ENCODE peak calls at places on chromosomes 5 and 9, in ten cellular contexts. L is testis; W is pancreas; V is upper lobe of left lung; S is IMR-90; B is psoas muscle; X is HCT116; F is CD8-positive, alpha-beta T cell; Y is brain microvascular endothelial cell; I is PC-9. T is an unnamed sample.

GRCh38 chr9:98064623-98065392 is 8.3 kb downstream of the NANS start:
- DNase-seq in X (no peak), L (peak; percentile 53), S (no peak), V (no peak), Y (no peak), W (no peak), B (no peak), F (no peak), I (no peak), T (no peak)

GRCh38 chr9:35962126-35962906 is 4.4 kb upstream of the OR2S2 start:
- DNase-seq in W (no peak), L (no peak), I (no peak), F (no peak), V (peak; percentile 57), S (peak; percentile 85), B (no peak), Y (peak; percentile 37), X (no peak), T (peak; percentile 76)

GRCh38 chr9:126114409-126114760 is 212.2 kb upstream of the MVB12B start:
- DNase-seq in S (no peak), L (no peak), W (no peak), X (no peak), F (no peak), I (no peak), Y (no peak), V (no peak), B (peak; percentile 23), T (no peak)

GRCh38 chr5:120082316-120083068 is 381.6 kb upstream of the PRR16 start:
- DNase-seq in F (no peak), B (no peak), X (no peak), L (no peak), I (no peak), W (no peak), S (no peak), Y (no peak), V (no peak), T (no peak)

GRCh38 chr5:14528115-14528514 is 53.5 kb upstream of the OTULINL start:
- DNase-seq in W (no peak), F (no peak), Y (no peak), X (no peak), I (no peak), S (no peak), B (no peak), L (no peak), V (no peak), T (no peak)

GRCh38 chr5:181088289-181088688 is 42.7 kb downstream of the OR2V1 start:
- DNase-seq in X (peak; percentile 42), W (no peak), L (no peak), Y (no peak), V (no peak), B (no peak), S (no peak), F (no peak), I (no peak), T (peak; percentile 59)

GRCh38 chr5:42993516-42994284 is 46.4 kb downstream of the ANXA2R start:
- DNase-seq in L (no peak), I (no peak), B (peak; percentile 54), X (no peak), W (no peak), V (no peak), Y (peak; percentile 69), F (peak; percentile 64), S (peak; percentile 89), T (no peak)

GRCh38 chr5:6475626-6476312 is 27.1 kb downstream of the UBE2QL1 start:
- DNase-seq in F (no peak), L (peak; percentile 13), I (no peak), Y (no peak), S (no peak), B (no peak), X (no peak), V (no peak), W (no peak), T (peak; percentile 86)

GRCh38 chr5:171264842-171265241 is 44.2 kb upstream of the TLX3 start:
- DNase-seq in V (no peak), Y (no peak), F (no peak), S (no peak), B (no peak), X (no peak), W (no peak), I (no peak), L (no peak), T (no peak)

GRCh38 chr9:73143606-73144328 is 7.9 kb upstream of the ANXA1 start:
- DNase-seq in Y (peak; percentile 56), L (no peak), X (peak; percentile 68), I (peak; percentile 39), F (no peak), V (no peak), S (peak; percentile 88), W (no peak), B (no peak), T (peak; percentile 6)

GRCh38 chr9:69946800-69947437 is 96.7 kb upstream of the MAMDC2 start:
- DNase-seq in I (peak; percentile 34), X (peak; percentile 80), W (no peak), Y (peak; percentile 82), F (no peak), V (no peak), L (no peak), B (no peak), S (peak; percentile 94), T (no peak)

GRCh38 chr9:32864926-32865325 is 81.6 kb downstream of the TMEM215 start:
- DNase-seq in V (no peak), Y (no peak), W (no peak), B (no peak), X (no peak), L (no peak), S (no peak), F (no peak), I (no peak), T (no peak)

GRCh38 chr5:140725799-140726471 is 25.7 kb downstream of the ZMAT2 start:
- DNase-seq in W (peak; percentile 75), V (no peak), Y (peak; percentile 98), I (peak; percentile 87), X (peak; percentile 96), F (peak; percentile 57), B (peak; percentile 58), L (peak; percentile 51), S (peak; percentile 94), T (peak; percentile 71)

GRCh38 chr9:81574399-81574798 is 114.9 kb downstream of the TLE1 start:
- DNase-seq in Y (no peak), W (no peak), F (no peak), S (peak; percentile 73), I (no peak), L (no peak), B (no peak), V (no peak), X (no peak), T (no peak)

GRCh38 chr9:136091582-136092352 is 3.3 kb downstream of the NACC2 start:
- DNase-seq in L (no peak), F (no peak), B (peak; percentile 64), X (no peak), Y (no peak), I (no peak), S (peak; percentile 20), W (no peak), V (peak; percentile 60), T (peak; percentile 75)

GRCh38 chr9:78300209-78300608 is 3.3 kb downstream of the PSAT1 start:
- DNase-seq in F (no peak), Y (no peak), B (no peak), I (no peak), S (no peak), V (no peak), L (no peak), W (no peak), X (no peak), T (no peak)
- H3K4me3 ChIP-seq in F (no peak overlapping the region), Y (no peak overlapping the region), B (no peak overlapping the region), I (no peak overlapping the region), S (no peak overlapping the region), V (no peak overlapping the region), L (no peak overlapping the region), W (no peak overlapping the region), X (no peak overlapping the region), T (no peak overlapping the region)

GRCh38 chr5:104652271-104652861 is 1089.8 kb upstream of the NUDT12 start:
- DNase-seq in Y (no peak), X (no peak), V (no peak), L (no peak), F (no peak), W (no peak), I (peak; percentile 38), S (no peak), B (no peak), T (peak; percentile 19)
- H3K27me3 ChIP-seq in Y (no peaks in the 10 kb centered on the region), X (no peaks in the 10 kb centered on the region), V (no peaks in the 10 kb centered on the region), L (no peaks in the 10 kb centered on the region), F (no peaks in the 10 kb centered on the region), W (no peaks in the 10 kb centered on the region), I (no peaks in the 10 kb centered on the region), S (no peaks in the 10 kb centered on the region), B (no peaks in the 10 kb centered on the region), T (peaks cover 40% of the 10 kb centered on the region)

DNA sequence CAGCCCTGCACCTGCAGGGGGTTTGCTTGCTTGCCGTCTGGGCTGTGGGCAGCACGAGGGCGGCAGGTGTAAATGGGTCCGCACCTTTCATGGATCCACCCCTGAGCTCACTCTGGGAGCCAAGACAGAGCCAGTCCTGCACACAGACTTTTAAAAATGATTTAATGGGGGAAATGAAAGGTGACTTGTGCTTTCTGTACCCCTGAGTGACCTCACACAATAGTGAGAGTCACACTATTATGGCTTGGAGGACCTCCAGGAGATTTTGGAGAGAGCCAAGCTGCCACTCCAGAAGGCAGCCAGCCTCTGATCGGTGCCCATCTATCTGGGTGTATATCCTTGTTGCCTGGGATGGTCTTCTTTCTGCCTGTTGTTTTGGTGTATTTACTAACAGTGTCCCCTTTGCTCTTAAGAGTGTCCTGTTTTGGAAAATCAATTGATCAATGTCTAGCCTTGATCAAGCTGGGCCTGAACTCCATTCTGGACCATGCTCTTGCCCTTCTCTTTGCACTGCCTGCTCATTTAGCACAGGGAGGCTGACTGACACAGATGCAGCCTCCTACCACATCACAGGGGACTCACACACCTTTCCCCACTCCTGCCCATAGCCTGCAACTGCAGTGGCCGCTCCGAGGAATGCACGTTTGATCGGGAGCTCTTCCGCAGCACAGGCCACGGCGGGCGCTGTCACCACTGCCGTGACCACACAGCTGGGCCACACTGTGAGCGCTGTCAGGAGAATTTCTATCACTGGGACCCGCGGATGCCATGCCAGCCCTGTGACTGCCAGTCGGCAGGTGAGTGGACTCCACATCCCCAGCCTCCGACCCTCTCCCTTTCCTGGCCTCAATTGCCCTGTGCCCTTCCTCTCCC is 29.5 kb downstream of the LAMC3 start:
- DNase-seq in B (no peak), L (no peak), F (no peak), V (no peak), S (no peak), Y (no peak), I (no peak), W (no peak), X (no peak), T (no peak)
- H3K36me3 ChIP-seq in B (no peaks in the 10 kb centered on the region), L (no peaks in the 10 kb centered on the region), F (no peaks in the 10 kb centered on the region), V (no peaks in the 10 kb centered on the region), S (no peaks in the 10 kb centered on the region), Y (no peaks in the 10 kb centered on the region), I (no peaks in the 10 kb centered on the region), W (no peaks in the 10 kb centered on the region), X (no peaks in the 10 kb centered on the region), T (peaks cover 20% of the 10 kb centered on the region)

DNA sequence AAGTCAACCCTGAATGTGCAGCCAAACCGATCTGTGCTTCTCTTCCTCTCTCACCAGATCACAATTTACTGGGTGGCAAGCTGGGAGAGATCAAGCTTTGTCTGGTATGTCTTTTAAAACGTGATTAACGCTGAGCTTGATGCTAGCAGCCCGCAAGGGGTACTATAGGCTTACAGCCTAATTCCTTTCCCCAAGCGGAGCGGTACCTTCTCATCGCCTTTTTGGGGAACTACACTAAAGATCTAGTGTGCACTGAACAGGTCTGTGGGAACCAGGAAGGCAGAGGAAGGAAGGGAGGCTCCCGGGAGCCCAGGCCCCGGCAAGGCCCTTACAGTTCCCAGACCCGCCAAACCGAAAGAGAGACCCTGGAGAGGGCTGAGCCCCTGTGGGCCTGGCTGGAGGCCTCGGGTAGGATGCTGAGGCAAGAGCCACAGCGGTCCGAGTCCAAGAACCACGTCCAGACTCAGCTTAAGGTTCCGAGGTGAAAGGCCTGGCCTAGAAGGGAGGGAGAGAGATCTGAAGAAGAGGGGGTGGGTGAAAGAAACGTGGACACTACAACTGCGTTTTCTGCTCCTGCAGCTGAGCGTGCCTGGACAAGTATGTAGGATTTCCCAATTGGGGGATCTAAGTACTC is 2.7 kb downstream of the NR2F1-AS1 start:
- DNase-seq in F (no peak), X (no peak), L (no peak), Y (no peak), I (no peak), V (peak; percentile 37), S (peak; percentile 74), W (no peak), B (no peak), T (peak; percentile 30)
- H3K4me3 ChIP-seq in F (no peak overlapping the region), X (no peak overlapping the region), L (peak overlapping the region; percentile 72), Y (peak overlapping the region; percentile 68), I (peak overlapping the region; percentile 96), V (peak overlapping the region; percentile 55), S (peak overlapping the region; percentile 81), W (no peak overlapping the region), B (no peak overlapping the region), T (no peak overlapping the region)

T was measured in H7.